ENCODE peak calls at places on chromosomes 6 and 20, in eight cellular contexts. T is mucosa of descending colon; Q is activated CD4-positive, CD25-positive, alpha-beta regulatory T cell; W is naive thymus-derived CD8-positive, alpha-beta T cell; F is posterior cingulate gyrus; D is KG1; A is heart right ventricle; B is OCI-LY7. Y is an unnamed sample.
A peak's percentile ranks its signal among the peaks of the same experiment; 100 is the strongest.

GRCh38 chr6:100633096-100633766 is 168.5 kb upstream of the SIM1 start:
- DNase-seq in T (no peak), B (no peak), Q (no peak), W (no peak), D (no peak), F (no peak), A (no peak), Y (peak; percentile 46)

GRCh38 chr6:52691718-52692117 is 20.8 kb downstream of the TMEM14A start:
- DNase-seq in Q (no peak), F (no peak), T (no peak), A (no peak), W (no peak), D (no peak), B (no peak), Y (no peak)

GRCh38 chr20:10927936-10928860 is 254.4 kb upstream of the JAG1 start:
- DNase-seq in W (no peak), Q (no peak), T (no peak), A (no peak), F (no peak), D (no peak), B (no peak), Y (no peak)

GRCh38 chr6:48486876-48487275 is 375.9 kb upstream of the PTCHD4 start:
- DNase-seq in D (no peak), T (no peak), A (no peak), B (no peak), F (no peak), W (no peak), Q (no peak), Y (no peak)

GRCh38 chr6:41560440-41561192 is 14.4 kb downstream of the FOXP4 start:
- DNase-seq in B (peak; percentile 16), W (peak; percentile 91), D (peak; percentile 87), T (peak; percentile 74), Q (peak; percentile 63), A (peak; percentile 75), F (no peak), Y (no peak)

GRCh38 chr6:168455847-168456530 is 15.0 kb downstream of the SMOC2 start:
- DNase-seq in A (no peak), B (no peak), Q (no peak), D (no peak), W (no peak), F (no peak), T (peak; percentile 43), Y (no peak)

GRCh38 chr6:136403166-136403980 is 113.7 kb upstream of the BCLAF1 start:
- DNase-seq in W (no peak), T (no peak), A (no peak), Q (no peak), F (no peak), B (no peak), D (no peak), Y (no peak)

GRCh38 chr20:38924718-38925117 is 1.5 kb upstream of the FAM83D start:
- DNase-seq in W (no peak), T (no peak), A (no peak), D (no peak), Q (no peak), B (no peak), F (no peak), Y (no peak)

GRCh38 chr20:45934046-45934586 is 367 bp upstream of the PCIF1 start:
- DNase-seq in F (peak; percentile 79), T (no peak), A (peak; percentile 74), W (no peak), Q (peak; percentile 60), D (no peak), B (peak; percentile 76), Y (peak; percentile 70)

GRCh38 chr6:30857537-30857936 is 26.8 kb upstream of the DDR1 start:
- DNase-seq in F (no peak), B (no peak), A (no peak), T (no peak), D (no peak), Q (no peak), W (no peak), Y (no peak)

GRCh38 chr6:150598858-150599198 is 857 bp upstream of the PLEKHG1 start:
- DNase-seq in Q (no peak), A (no peak), F (no peak), W (no peak), T (no peak), D (no peak), B (no peak), Y (no peak)

GRCh38 chr6:165515963-165516624 is 146.9 kb downstream of the PDE10A start:
- DNase-seq in T (no peak), W (no peak), B (no peak), F (no peak), Q (no peak), A (no peak), D (no peak), Y (no peak)

GRCh38 chr20:3815703-3816315 is 4.5 kb upstream of the AP5S1 start:
- DNase-seq in B (no peak), W (peak; percentile 61), Q (no peak), D (no peak), F (no peak), T (no peak), A (no peak), Y (no peak)

GRCh38 chr20:56796345-56796744 is 167.2 kb downstream of the TFAP2C start:
- DNase-seq in B (no peak), D (no peak), W (no peak), Q (no peak), T (no peak), F (no peak), A (no peak), Y (no peak)

GRCh38 chr6:123456836-123457235 is 179.9 kb downstream of the TRDN start:
- DNase-seq in D (no peak), B (no peak), A (no peak), T (no peak), F (no peak), Q (no peak), W (no peak), Y (no peak)